ENCODE peak calls at places on chromosomes 5 and 9, in five cellular contexts. L is ascending aorta, W is EL, Y is HTR-8/SVneo, I is type B pancreatic cell. C is an unnamed sample.
A peak's percentile ranks its signal among the peaks of the same experiment; 100 is the strongest.

GRCh38 chr5:149392718-149393117 is 13.6 kb upstream of the IL17B start:
- DNase-seq in Y (no peak), L (no peak), I (no peak), W (peak; percentile 59), C (no peak)

GRCh38 chr9:108674766-108675530 is 180.8 kb downstream of the ACTL7B start:
- DNase-seq in I (no peak), L (no peak), W (no peak), Y (no peak), C (no peak)

GRCh38 chr5:132765311-132766019 is 11.6 kb downstream of the SEPTIN8 start:
- DNase-seq in L (no peak), I (no peak), Y (no peak), W (no peak), C (no peak)

GRCh38 chr5:79552984-79553383 is 39.0 kb upstream of the HOMER1 start:
- DNase-seq in W (peak; percentile 51), Y (no peak), L (no peak), I (no peak), C (no peak)

GRCh38 chr5:50889790-50890189 is 223.4 kb downstream of the PARP8 start:
- DNase-seq in W (peak; percentile 1), Y (no peak), L (no peak), I (no peak), C (no peak)

GRCh38 chr5:43313854-43314457 is 744 bp upstream of the HMGCS1 start:
- DNase-seq in I (no peak), L (no peak), W (no peak), Y (no peak), C (no peak)

GRCh38 chr9:133331641-133332380 is 4.2 kb downstream of the SURF6 start:
- DNase-seq in W (no peak), L (peak; percentile 52), I (no peak), Y (no peak), C (no peak)

GRCh38 chr5:151363673-151364072 is 16.3 kb upstream of the SLC36A2 start:
- DNase-seq in Y (no peak), L (no peak), W (no peak), I (no peak), C (no peak)

GRCh38 chr9:119370816-119371215 is 1.6 kb upstream of the BRINP1 start:
- DNase-seq in W (peak; percentile 10), I (no peak), Y (no peak), L (no peak), C (peak; percentile 68)

GRCh38 chr5:167633931-167634341 is 657.5 kb upstream of the WWC1 start:
- DNase-seq in W (peak; percentile 78), Y (no peak), L (no peak), I (no peak), C (peak; percentile 25)

GRCh38 chr9:136011703-136012496 is 50.7 kb upstream of the UBAC1 start:
- DNase-seq in Y (no peak), L (peak; percentile 84), W (no peak), I (no peak), C (peak; percentile 25)

GRCh38 chr5:6291961-6292360 is 86.4 kb downstream of the MED10 start:
- DNase-seq in L (no peak), W (peak; percentile 10), I (no peak), Y (no peak), C (no peak)

GRCh38 chr5:181204561-181205401 is at the start of gene TRIM7:
- DNase-seq in Y (no peak), L (peak; percentile 83), I (no peak), W (peak; percentile 67), C (peak; percentile 75)